ENCODE peak calls at places on chromosomes 2 and 18, in five cellular contexts. One of them, this sample, is unnamed.

GRCh38 chr2:219358170-219359075 is 25.9 kb upstream of the RESP18 start:
- DNase-seq in caudate nucleus: no peak
- DNase-seq in heart right ventricle: no peak
- DNase-seq in RPMI7951: peak
- DNase-seq in left cardiac atrium: no peak
- DNase-seq in this sample: no peak

GRCh38 chr2:241763551-241764271 is 12.9 kb upstream of the GAL3ST2 start:
- DNase-seq in left cardiac atrium: no peak
- DNase-seq in heart right ventricle: no peak
- DNase-seq in caudate nucleus: no peak
- DNase-seq in RPMI7951: no peak
- DNase-seq in this sample: no peak

GRCh38 chr18:48078448-48078847 is 148.0 kb upstream of the SMAD2 start:
- DNase-seq in left cardiac atrium: no peak
- DNase-seq in caudate nucleus: no peak
- DNase-seq in heart right ventricle: no peak
- DNase-seq in RPMI7951: no peak
- DNase-seq in this sample: no peak

GRCh38 chr18:74825460-74825859 is 227.8 kb downstream of the ZNF407 start:
- DNase-seq in left cardiac atrium: no peak
- DNase-seq in RPMI7951: no peak
- DNase-seq in caudate nucleus: no peak
- DNase-seq in heart right ventricle: no peak
- DNase-seq in this sample: no peak

GRCh38 chr2:30800159-30800558 is 7.1 kb downstream of the CAPN13 start:
- DNase-seq in left cardiac atrium: no peak
- DNase-seq in caudate nucleus: no peak
- DNase-seq in heart right ventricle: no peak
- DNase-seq in RPMI7951: no peak
- DNase-seq in this sample: no peak

GRCh38 chr2:101931402-101931801 is 60.4 kb upstream of the IL1R2 start:
- DNase-seq in heart right ventricle: no peak
- DNase-seq in left cardiac atrium: no peak
- DNase-seq in caudate nucleus: no peak
- DNase-seq in RPMI7951: no peak
- DNase-seq in this sample: no peak

GRCh38 chr2:238763471-238763995 is 84.4 kb upstream of the TWIST2 start:
- DNase-seq in left cardiac atrium: no peak
- DNase-seq in caudate nucleus: no peak
- DNase-seq in RPMI7951: no peak
- DNase-seq in heart right ventricle: no peak
- DNase-seq in this sample: no peak

GRCh38 chr2:20213651-20214565 is 11.0 kb downstream of the SDC1 start:
- DNase-seq in heart right ventricle: no peak
- DNase-seq in RPMI7951: no peak
- DNase-seq in caudate nucleus: no peak
- DNase-seq in left cardiac atrium: no peak
- DNase-seq in this sample: no peak

GRCh38 chr2:223297788-223298187 is 245.8 kb downstream of the KCNE4 start:
- DNase-seq in heart right ventricle: no peak
- DNase-seq in RPMI7951: peak
- DNase-seq in caudate nucleus: peak
- DNase-seq in left cardiac atrium: no peak
- DNase-seq in this sample: no peak